ENCODE peak calls at places on chromosomes 7 and 10, in four cellular contexts. R is body of pancreas, E is A549, V is heart left ventricle. I is an unnamed sample.

GRCh38 chr7:95545666-95546065 is 50.6 kb downstream of the PDK4 start:
- DNase-seq in R (no peak), E (no peak), V (no peak), I (no peak)

GRCh38 chr7:19713676-19714075 is 4.8 kb upstream of the POLR1F start:
- DNase-seq in R (peak), E (peak), V (no peak), I (peak)

GRCh38 chr7:69728299-69728698 is 130.0 kb downstream of the AUTS2 start:
- DNase-seq in R (no peak), E (no peak), V (no peak), I (no peak)

GRCh38 chr7:38394703-38395102 is 121.3 kb upstream of the TARP start:
- DNase-seq in R (no peak), E (no peak), V (no peak), I (no peak)

GRCh38 chr10:44978570-44979280 is at the start of gene DEPP1:
- DNase-seq in R (peak), E (peak), V (peak), I (peak)

GRCh38 chr10:122307669-122308486 is 36.8 kb downstream of the BTBD16 start:
- DNase-seq in R (peak), E (peak), V (peak), I (no peak)

GRCh38 chr7:80781146-80781545 is 137.7 kb downstream of the SEMA3C start:
- DNase-seq in R (no peak), E (no peak), V (no peak), I (no peak)

GRCh38 chr10:44071479-44071878 is 313.4 kb downstream of the CXCL12 start:
- DNase-seq in R (no peak), E (no peak), V (no peak), I (no peak)

GRCh38 chr10:78741541-78741940 is 327.2 kb upstream of the ZMIZ1 start:
- DNase-seq in R (peak), E (no peak), V (no peak), I (no peak)

GRCh38 chr7:146658604-146659003 is 542.0 kb downstream of the CNTNAP2 start:
- DNase-seq in R (no peak), E (no peak), V (no peak), I (no peak)

GRCh38 chr10:129859536-129859935 is 104.5 kb downstream of the EBF3 start:
- DNase-seq in R (no peak), E (no peak), V (no peak), I (no peak)

GRCh38 chr7:106447318-106447847 is 162.6 kb upstream of the NAMPT start:
- DNase-seq in R (no peak), E (no peak), V (no peak), I (no peak)

GRCh38 chr7:106450716-106451115 is 165.9 kb upstream of the NAMPT start:
- DNase-seq in R (no peak), E (no peak), V (no peak), I (no peak)

GRCh38 chr7:106448346-106448991 is 163.7 kb upstream of the NAMPT start:
- DNase-seq in R (no peak), E (peak), V (no peak), I (no peak)

GRCh38 chr7:106451171-106451570 is 166.4 kb upstream of the NAMPT start:
- DNase-seq in R (no peak), E (no peak), V (no peak), I (no peak)

DNA sequence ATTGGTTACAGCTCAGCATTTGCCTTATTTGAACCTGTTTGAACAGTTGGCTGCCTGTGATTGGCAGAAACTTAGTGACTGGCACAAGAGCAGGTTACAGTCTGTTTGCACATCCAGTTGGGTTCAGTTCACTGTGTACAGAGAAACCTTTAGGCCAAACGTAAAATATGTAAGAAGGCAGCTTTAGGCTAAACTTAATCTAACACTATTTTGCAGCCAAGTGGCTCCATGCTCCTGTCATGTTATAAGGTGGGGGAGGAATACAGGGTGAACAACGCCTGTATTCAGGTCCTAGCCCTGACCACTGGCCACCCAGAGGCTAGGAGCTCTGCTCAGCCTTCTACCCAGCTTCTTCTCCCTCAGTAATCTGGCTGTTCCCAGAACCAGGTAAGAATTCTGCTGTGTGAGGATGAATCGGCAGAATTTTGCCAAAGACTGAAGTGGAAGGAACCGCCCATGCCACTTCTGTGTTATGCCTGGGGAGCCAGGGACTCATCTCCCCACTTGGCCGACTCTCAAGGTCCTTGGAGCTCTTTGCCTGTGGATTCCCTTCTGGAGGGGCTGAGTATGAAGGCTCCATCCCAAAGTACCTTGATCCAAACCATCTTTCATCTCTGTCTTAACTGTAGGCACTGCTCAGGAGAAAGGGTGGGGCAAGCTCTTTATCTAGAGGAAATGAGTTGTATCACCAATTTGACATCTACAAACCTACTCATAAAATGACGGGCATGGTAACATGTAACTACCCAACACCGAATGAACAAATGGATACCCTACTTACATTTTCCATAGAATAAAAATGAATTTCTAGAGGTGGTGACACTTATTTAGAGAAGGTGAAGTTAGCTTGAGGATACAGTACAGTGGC is 164.4 kb upstream of the NAMPT start:
- DNase-seq in R (no peak), E (peak), V (no peak), I (peak)
- TF ChIP-seq POLR2A in R (no peak), E (no peak), V (no peak), I (no peak)

GRCh38 chr10:99430451-99431189 is at the start of gene GOT1:
- DNase-seq in R (peak), E (peak), V (peak), I (peak)
- TF ChIP-seq POLR2A in R (peak), E (peak), V (peak), I (peak)

DNA sequence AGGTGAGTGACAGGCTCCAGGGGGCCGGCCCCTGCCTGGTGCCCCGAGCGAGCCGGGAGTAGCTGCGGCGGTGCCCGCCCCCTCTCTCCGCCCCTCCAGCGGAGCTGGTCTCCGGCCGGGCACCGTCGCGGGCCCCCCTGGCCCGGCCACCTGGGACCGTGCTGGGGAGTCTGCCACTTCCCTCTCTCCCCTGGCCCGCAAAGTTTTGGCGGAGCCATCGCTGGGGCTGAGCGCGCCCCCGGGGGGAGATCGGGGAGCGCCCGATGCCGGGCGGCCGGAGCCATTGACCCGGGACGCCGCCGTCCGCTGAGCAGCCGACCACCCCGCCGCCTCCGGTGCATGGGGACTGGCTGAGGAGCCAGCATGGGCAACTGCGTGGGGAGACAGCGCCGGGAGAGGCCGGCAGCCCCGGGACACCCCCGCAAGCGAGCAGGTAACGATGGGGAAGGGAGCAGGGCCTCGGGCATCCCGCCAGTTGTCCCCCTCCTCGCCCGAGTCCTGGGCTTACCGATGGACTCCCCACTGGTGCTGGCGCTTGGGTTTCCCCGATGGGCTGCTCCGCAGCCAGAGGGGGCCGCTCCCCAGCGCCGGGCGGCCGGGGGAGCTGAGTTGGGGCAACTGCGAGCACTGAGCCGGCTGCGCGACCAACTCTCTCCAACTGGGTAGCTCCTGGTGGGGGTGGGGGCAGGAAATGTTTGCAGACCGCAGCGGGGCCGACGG is at the start of gene UBTD1:
- DNase-seq in R (peak), E (peak), V (peak), I (peak)
- TF ChIP-seq POLR2A in R (peak), E (peak), V (peak), I (no peak)

GRCh38 chr7:100158229-100159098 is at the start of gene TRAPPC14:
- DNase-seq in R (peak), E (peak), V (peak), I (peak)
- TF ChIP-seq POLR2A in R (peak), E (peak), V (no peak), I (no peak)

GRCh38 chr7:135326636-135327280 is 93.1 kb downstream of the STRA8 start:
- DNase-seq in R (no peak), E (no peak), V (no peak), I (no peak)

GRCh38 chr7:135328053-135328452 is 94.4 kb downstream of the STRA8 start:
- DNase-seq in R (no peak), E (no peak), V (no peak), I (no peak)

GRCh38 chr7:135327458-135327857 is 93.8 kb downstream of the STRA8 start:
- DNase-seq in R (no peak), E (no peak), V (no peak), I (no peak)

GRCh38 chr7:135330088-135330487 is 96.5 kb downstream of the STRA8 start:
- DNase-seq in R (no peak), E (no peak), V (no peak), I (no peak)

GRCh38 chr7:135328526-135328925 is 94.9 kb downstream of the STRA8 start:
- DNase-seq in R (no peak), E (no peak), V (no peak), I (no peak)
- TF ChIP-seq POLR2A in R (no peak), E (no peak), V (no peak), I (no peak)

I was measured in erythroblast.